ENCODE peak calls at places on chromosomes 1 and 21, in six cellular contexts. E, F, B, A, Q and Z are unnamed samples. For H3K9me3, the result is how much of the 10 kb centered on the place peaks cover.

GRCh38 chr1:167173516-167174184 is 47.0 kb upstream of the POU2F1 start:
- DNase-seq in E (no peak), F (no peak), B (no peak), A (no peak), Q (no peak), Z (no peak)

GRCh38 chr1:201902198-201902597 is 13.5 kb downstream of the SHISA4 start:
- DNase-seq in E (no peak), F (no peak), B (no peak), A (no peak), Q (no peak), Z (no peak)

GRCh38 chr1:162903246-162903645 is 42.3 kb upstream of the CCDC190 start:
- DNase-seq in E (no peak), F (no peak), B (no peak), A (no peak), Q (no peak), Z (no peak)

GRCh38 chr1:244200596-244200995 is 149.5 kb downstream of the ZBTB18 start:
- DNase-seq in E (no peak), F (no peak), B (no peak), A (no peak), Q (no peak), Z (no peak)

GRCh38 chr1:112806090-112806642 is 91.0 kb upstream of the PPM1J start:
- DNase-seq in E (no peak), F (no peak), B (no peak), A (no peak), Q (no peak), Z (no peak)

GRCh38 chr1:174116042-174116441 is 43.3 kb upstream of the RABGAP1L start:
- DNase-seq in E (no peak), F (no peak), B (no peak), A (no peak), Q (no peak), Z (no peak)

GRCh38 chr1:170545476-170545875 is 13.5 kb downstream of the GORAB start:
- DNase-seq in E (no peak), F (no peak), B (no peak), A (no peak), Q (no peak), Z (peak)

GRCh38 chr21:37208056-37208705 is 59.0 kb downstream of the VPS26C start:
- DNase-seq in E (no peak), F (no peak), B (no peak), A (no peak), Q (peak), Z (no peak)

GRCh38 chr1:213779228-213779627 is 208.5 kb upstream of the PROX1 start:
- DNase-seq in E (no peak), F (no peak), B (no peak), A (no peak), Q (peak), Z (no peak)

GRCh38 chr1:61638296-61638695 is 86.6 kb downstream of the TM2D1 start:
- DNase-seq in E (peak), F (no peak), B (no peak), A (no peak), Q (no peak), Z (no peak)

GRCh38 chr1:227753999-227754764 is 18.9 kb downstream of the SNAP47 start:
- DNase-seq in E (peak), F (peak), B (no peak), A (no peak), Q (no peak), Z (no peak)

GRCh38 chr1:212608956-212609700 is 567 bp downstream of the ATF3 start:
- DNase-seq in E (peak), F (peak), B (peak), A (peak), Q (peak), Z (no peak)

GRCh38 chr1:246281639-246282038 is 225.4 kb downstream of the SMYD3 start:
- DNase-seq in E (no peak), F (no peak), B (no peak), A (no peak), Q (no peak), Z (no peak)

GRCh38 chr21:28230559-28230958 is 762.1 kb downstream of the LTN1 start:
- DNase-seq in E (no peak), F (no peak), B (no peak), A (no peak), Q (no peak), Z (no peak)

GRCh38 chr1:214277704-214278635 is 3.0 kb upstream of the SMYD2 start:
- DNase-seq in E (no peak), F (no peak), B (no peak), A (no peak), Q (no peak), Z (no peak)

GRCh38 chr1:19682901-19683300 is 18.2 kb downstream of the HTR6 start:
- DNase-seq in E (no peak), F (no peak), B (no peak), A (no peak), Q (no peak), Z (no peak)

GRCh38 chr1:64572222-64572900 is 102.4 kb downstream of the CACHD1 start:
- DNase-seq in E (no peak), F (no peak), B (no peak), A (no peak), Q (no peak), Z (no peak)

GRCh38 chr1:41102208-41102607 is 80.7 kb upstream of the SLFNL1 start:
- DNase-seq in E (peak), F (peak), B (no peak), A (no peak), Q (peak), Z (peak)

GRCh38 chr1:233121947-233122559 is 171.6 kb downstream of the NTPCR start:
- DNase-seq in E (no peak), F (no peak), B (no peak), A (no peak), Q (no peak), Z (no peak)

GRCh38 chr1:61842863-61843514 is 100.7 kb downstream of the PATJ start:
- DNase-seq in E (no peak), F (no peak), B (no peak), A (no peak), Q (peak), Z (no peak)

GRCh38 chr21:25835397-25835796 is 100.6 kb downstream of the GABPA start:
- DNase-seq in E (no peak), F (no peak), B (no peak), A (no peak), Q (no peak), Z (no peak)

GRCh38 chr21:42535602-42536171 is 22.0 kb downstream of the SLC37A1 start:
- DNase-seq in E (no peak), F (peak), B (no peak), A (no peak), Q (no peak), Z (no peak)

GRCh38 chr1:156091610-156092009 is 9.3 kb upstream of the MEX3A start:
- DNase-seq in E (no peak), F (no peak), B (no peak), A (no peak), Q (no peak), Z (no peak)

GRCh38 chr1:94202241-94202640 is 35.1 kb downstream of the ARHGAP29 start:
- DNase-seq in E (no peak), F (no peak), B (no peak), A (no peak), Q (no peak), Z (no peak)

GRCh38 chr1:8693092-8693491 is 124.3 kb downstream of the RERE start:
- DNase-seq in E (no peak), F (no peak), B (no peak), A (no peak), Q (no peak), Z (no peak)

GRCh38 chr21:44820851-44821250 is 3.0 kb upstream of the SUMO3 start:
- DNase-seq in E (no peak), F (no peak), B (no peak), A (no peak), Q (no peak), Z (no peak)

GRCh38 chr21:44818636-44819011 is 762 bp upstream of the SUMO3 start:
- DNase-seq in E (peak), F (no peak), B (no peak), A (no peak), Q (peak), Z (no peak)

GRCh38 chr21:44819283-44820243 is 1.7 kb upstream of the SUMO3 start:
- DNase-seq in E (no peak), F (no peak), B (no peak), A (no peak), Q (no peak), Z (no peak)

GRCh38 chr21:44823179-44823654 is 5.4 kb upstream of the SUMO3 start:
- DNase-seq in E (no peak), F (no peak), B (no peak), A (no peak), Q (no peak), Z (no peak)

DNA sequence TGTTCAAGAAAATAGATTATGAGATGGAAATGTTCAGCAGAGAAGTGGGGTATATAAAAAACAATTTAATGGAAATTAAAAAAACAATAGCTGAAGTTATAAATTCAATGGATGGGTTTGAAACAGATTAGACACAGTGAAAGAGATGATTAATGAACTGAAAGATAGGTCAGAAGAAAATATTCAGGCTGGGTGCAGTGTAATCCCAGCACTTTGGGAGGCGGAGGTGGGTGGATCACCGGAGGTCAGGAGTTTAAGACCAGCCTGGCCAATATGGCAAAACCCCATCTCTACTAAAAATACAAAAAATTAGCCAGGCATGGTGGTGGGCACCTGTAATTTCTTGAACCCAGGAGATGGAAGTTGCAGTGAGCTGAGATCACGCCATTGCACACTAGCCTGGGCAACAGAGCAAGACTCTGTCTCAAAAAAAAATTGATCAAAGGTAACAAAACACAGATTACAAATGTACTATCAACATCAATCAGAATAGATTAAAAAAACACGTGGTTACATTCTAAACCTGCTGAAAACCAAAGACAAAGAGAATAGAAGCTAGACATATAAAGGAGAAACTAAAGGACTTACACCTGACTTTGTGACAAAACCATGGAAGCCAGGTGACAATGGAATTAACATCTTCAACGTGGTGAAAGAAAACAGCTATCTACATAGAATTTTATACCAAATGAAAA is 4.8 kb upstream of the SUMO3 start:
- DNase-seq in E (no peak), F (no peak), B (no peak), A (no peak), Q (no peak), Z (no peak)
- H3K9me3 ChIP-seq in E (under half), F (under half), B (under half), A (under half), Q (under half), Z (under half)

DNA sequence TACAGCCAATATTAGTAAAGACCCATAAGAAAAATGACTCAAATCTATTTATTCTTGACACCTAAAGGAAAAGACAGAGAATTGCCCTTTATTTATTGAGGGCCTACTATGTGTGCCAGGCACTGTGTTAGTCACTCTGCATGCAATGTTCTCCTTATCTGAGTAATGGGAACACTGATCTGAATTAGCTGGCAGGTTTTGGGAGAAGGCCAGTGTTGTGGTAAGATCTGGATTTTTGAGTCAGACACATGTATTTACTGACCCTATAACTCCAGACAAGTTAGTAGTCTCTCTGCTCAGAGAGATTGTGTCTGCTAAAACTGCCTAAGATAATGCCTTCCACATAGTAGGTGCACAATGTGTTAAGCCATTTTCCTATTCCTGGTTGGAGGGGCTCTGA is 17.3 kb downstream of the LCE4A start:
- DNase-seq in E (no peak), F (no peak), B (no peak), A (no peak), Q (no peak), Z (no peak)
- H3K9me3 ChIP-seq in E (under half), F (under half), B (under half), A (under half), Q (under half), Z (under half)

GRCh38 chr21:40160911-40161310 is 293.7 kb downstream of the PCP4 start:
- DNase-seq in E (no peak), F (no peak), B (no peak), A (no peak), Q (no peak), Z (no peak)

GRCh38 chr21:40151611-40152010 is 284.4 kb downstream of the PCP4 start:
- DNase-seq in E (no peak), F (no peak), B (no peak), A (no peak), Q (no peak), Z (no peak)

GRCh38 chr21:40153351-40153750 is 286.1 kb downstream of the PCP4 start:
- DNase-seq in E (no peak), F (no peak), B (no peak), A (no peak), Q (no peak), Z (no peak)

GRCh38 chr21:40158356-40158755 is 291.1 kb downstream of the PCP4 start:
- DNase-seq in E (no peak), F (no peak), B (no peak), A (no peak), Q (no peak), Z (no peak)

DNA sequence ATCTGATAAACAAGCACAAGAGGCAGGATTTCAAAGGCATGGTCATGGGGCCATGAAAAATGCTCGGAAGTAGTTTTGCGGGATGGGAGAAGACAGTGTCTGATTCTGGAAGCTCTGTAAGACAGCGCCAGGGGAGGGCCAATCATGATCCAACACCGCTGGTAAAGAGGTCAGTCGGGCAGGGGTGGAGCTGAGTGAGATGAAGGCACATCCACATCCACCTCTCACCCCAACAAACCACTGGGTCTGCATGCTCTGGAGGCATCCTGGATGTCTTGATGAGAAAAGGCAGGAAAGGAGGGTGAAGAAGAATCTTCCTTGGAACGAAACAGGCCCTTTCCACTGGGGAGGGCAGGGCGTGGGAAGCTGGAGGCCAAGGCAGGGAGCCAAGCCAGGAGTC is 288.3 kb downstream of the PCP4 start:
- DNase-seq in E (no peak), F (no peak), B (no peak), A (no peak), Q (no peak), Z (no peak)
- H3K9me3 ChIP-seq in E (under half), F (under half), B (under half), A (under half), Q (under half), Z (under half)

GRCh38 chr1:68780919-68781318 is 284.0 kb upstream of the DEPDC1 start:
- DNase-seq in E (no peak), F (no peak), B (no peak), A (no peak), Q (no peak), Z (no peak)
- H3K9me3 ChIP-seq in E (under half), F (under half), B (under half), A (under half), Q (under half), Z (under half)

GRCh38 chr1:82273816-82274215 is 473.1 kb downstream of the ADGRL2 start:
- DNase-seq in E (no peak), F (no peak), B (no peak), A (no peak), Q (no peak), Z (no peak)

GRCh38 chr1:82264762-82265161 is 464.0 kb downstream of the ADGRL2 start:
- DNase-seq in E (no peak), F (no peak), B (no peak), A (no peak), Q (no peak), Z (no peak)

GRCh38 chr1:82269466-82269865 is 468.7 kb downstream of the ADGRL2 start:
- DNase-seq in E (no peak), F (no peak), B (no peak), A (no peak), Q (no peak), Z (no peak)
- H3K9me3 ChIP-seq in E (under half), F (under half), B (under half), A (under half), Q (under half), Z (under half)